ENCODE peak calls at places on chromosomes 5 and 9, in nine cellular contexts. Y, N, U, L, X, G, W, E and R are unnamed samples. For H3K36me3 and H3K4me1, the result is how much of the 10 kb centered on the place peaks cover.

GRCh38 chr5:14628346-14628745 is 36.2 kb upstream of the OTULIN start:
- DNase-seq in N (no peak), Y (peak), W (peak), X (peak), L (peak), U (no peak), G (peak), E (no peak), R (peak)

GRCh38 chr9:120912958-120913672 is 13.5 kb downstream of the TRAF1 start:
- DNase-seq in X (no peak), W (no peak), L (no peak), N (no peak), Y (no peak), U (no peak), G (no peak), E (no peak), R (no peak)

GRCh38 chr9:133374612-133375115 is 1.2 kb downstream of the SURF4 start:
- DNase-seq in X (no peak), E (no peak), N (no peak), L (no peak), U (no peak), Y (peak), W (no peak), G (peak), R (peak)

GRCh38 chr5:140131967-140132409 is 6.3 kb downstream of the IGIP start:
- DNase-seq in E (no peak), Y (peak), W (no peak), U (peak), G (no peak), L (no peak), N (no peak), X (no peak), R (peak)

GRCh38 chr9:116550728-116551436 is 136.2 kb upstream of the TRIM32 start:
- DNase-seq in N (no peak), L (no peak), X (no peak), U (no peak), E (peak), Y (peak), W (peak), G (no peak), R (peak)

GRCh38 chr9:23717505-23717904 is 108.5 kb downstream of the ELAVL2 start:
- DNase-seq in Y (no peak), W (no peak), E (no peak), U (no peak), G (no peak), N (no peak), L (no peak), X (no peak), R (no peak)

GRCh38 chr5:110258460-110258859 is 468.0 kb downstream of the TMEM232 start:
- DNase-seq in L (no peak), Y (no peak), G (no peak), W (no peak), N (no peak), X (peak), E (no peak), U (no peak), R (peak)

GRCh38 chr5:62783374-62784057 is 204.9 kb downstream of the LRRC70 start:
- DNase-seq in W (no peak), N (no peak), G (no peak), X (no peak), L (no peak), Y (no peak), E (no peak), U (no peak), R (no peak)

GRCh38 chr5:40198736-40199135 is 481.0 kb upstream of the PTGER4 start:
- DNase-seq in X (no peak), U (no peak), Y (no peak), N (no peak), G (no peak), L (no peak), W (no peak), E (no peak), R (no peak)

GRCh38 chr5:128216860-128217531 is 133.4 kb downstream of the SLC12A2 start:
- DNase-seq in U (no peak), G (no peak), W (no peak), E (peak), N (no peak), Y (peak), L (no peak), X (no peak), R (peak)

GRCh38 chr5:140084466-140084865 is 29.4 kb upstream of the PURA start:
- DNase-seq in W (peak), L (no peak), N (no peak), E (peak), G (no peak), X (no peak), U (peak), Y (no peak), R (no peak)

GRCh38 chr5:65867509-65868195 is 58.7 kb upstream of the ERBIN start:
- DNase-seq in L (no peak), W (no peak), Y (peak), N (no peak), X (no peak), E (no peak), U (no peak), G (no peak), R (no peak)

GRCh38 chr9:19641046-19641445 is 147.8 kb downstream of the SLC24A2 start:
- DNase-seq in U (no peak), G (no peak), X (no peak), Y (no peak), L (no peak), E (no peak), W (peak), N (no peak), R (no peak)

GRCh38 chr5:150389759-150390256 is 22.9 kb downstream of the CD74 start:
- DNase-seq in N (no peak), U (no peak), L (no peak), Y (no peak), X (no peak), W (no peak), G (no peak), E (no peak), R (no peak)

GRCh38 chr9:673264-673965 is 168.1 kb upstream of the DMRT1 start:
- DNase-seq in E (no peak), W (no peak), Y (no peak), X (no peak), L (peak), U (no peak), N (no peak), G (no peak), R (no peak)

GRCh38 chr9:89690334-89690912 is 85.6 kb downstream of the GADD45G start:
- DNase-seq in W (no peak), Y (no peak), E (no peak), X (no peak), G (no peak), L (no peak), U (no peak), N (no peak), R (no peak)

GRCh38 chr5:92492908-92493307 is 1088.1 kb downstream of the NR2F1-AS1 start:
- DNase-seq in E (no peak), U (no peak), X (no peak), W (no peak), L (no peak), N (no peak), Y (no peak), G (no peak), R (no peak)

GRCh38 chr5:59107692-59108091 is 524.8 kb downstream of the RAB3C start:
- DNase-seq in Y (no peak), W (no peak), G (no peak), U (no peak), E (no peak), L (no peak), X (no peak), N (no peak), R (peak)

GRCh38 chr5:38582662-38583061 is 26.2 kb upstream of the LIFR start:
- DNase-seq in L (no peak), N (no peak), G (no peak), W (no peak), Y (no peak), U (no peak), E (no peak), X (no peak), R (no peak)

GRCh38 chr9:127565231-127565630 is 46.8 kb upstream of the STXBP1 start:
- DNase-seq in G (no peak), Y (no peak), U (no peak), X (no peak), E (no peak), L (no peak), N (no peak), W (no peak), R (no peak)

GRCh38 chr9:127563579-127563978 is 48.5 kb upstream of the STXBP1 start:
- DNase-seq in N (no peak), L (no peak), W (no peak), Y (no peak), E (no peak), U (no peak), G (no peak), X (no peak), R (no peak)

GRCh38 chr9:127561491-127562270 is 50.4 kb upstream of the STXBP1 start:
- DNase-seq in E (peak), X (peak), N (no peak), W (peak), G (no peak), U (peak), Y (peak), L (peak), R (peak)

GRCh38 chr9:127562841-127563523 is 49.1 kb upstream of the STXBP1 start:
- DNase-seq in G (no peak), E (no peak), U (peak), X (no peak), L (no peak), N (no peak), W (no peak), Y (peak), R (peak)

DNA sequence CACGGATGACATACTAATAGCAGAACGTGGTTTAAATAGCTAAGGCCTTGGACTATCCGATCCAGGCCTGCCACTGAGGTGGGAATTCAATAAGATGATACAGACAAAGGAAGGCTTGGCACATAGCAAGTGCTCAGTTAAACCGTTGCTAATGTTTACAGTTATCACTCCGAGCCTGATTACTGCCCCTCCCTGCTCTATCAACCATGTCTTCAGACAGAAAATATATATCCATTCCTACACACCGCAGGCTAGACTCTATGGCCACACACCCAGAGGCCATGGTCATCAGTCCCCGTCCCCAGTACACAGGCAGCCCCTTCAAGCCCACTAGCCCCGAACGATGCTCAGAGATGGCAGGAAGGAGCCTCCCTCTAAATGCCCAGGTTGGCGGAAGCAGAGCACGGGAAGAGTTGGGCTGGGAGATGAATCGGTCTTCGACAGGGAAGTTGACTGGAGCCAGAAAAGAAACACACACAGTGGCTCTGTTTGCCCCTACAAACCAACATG is 49.8 kb upstream of the STXBP1 start:
- DNase-seq in L (no peak), G (no peak), N (no peak), Y (no peak), U (no peak), W (no peak), X (no peak), E (no peak), R (no peak)
- H3K4me3 ChIP-seq in L (no peak), G (no peak), N (peak), Y (no peak), U (peak), W (no peak), X (no peak), E (peak), R (peak)

GRCh38 chr5:172942556-172942955 is 16.7 kb upstream of the RPL26L1 start:
- DNase-seq in Y (no peak), W (no peak), E (peak), G (no peak), L (no peak), U (no peak), N (no peak), X (no peak), R (no peak)
- H3K36me3 ChIP-seq in Y (under half), W (under half), E (under half), G (under half), L (under half), U (half or more), N (under half), X (under half), R (under half)

DNA sequence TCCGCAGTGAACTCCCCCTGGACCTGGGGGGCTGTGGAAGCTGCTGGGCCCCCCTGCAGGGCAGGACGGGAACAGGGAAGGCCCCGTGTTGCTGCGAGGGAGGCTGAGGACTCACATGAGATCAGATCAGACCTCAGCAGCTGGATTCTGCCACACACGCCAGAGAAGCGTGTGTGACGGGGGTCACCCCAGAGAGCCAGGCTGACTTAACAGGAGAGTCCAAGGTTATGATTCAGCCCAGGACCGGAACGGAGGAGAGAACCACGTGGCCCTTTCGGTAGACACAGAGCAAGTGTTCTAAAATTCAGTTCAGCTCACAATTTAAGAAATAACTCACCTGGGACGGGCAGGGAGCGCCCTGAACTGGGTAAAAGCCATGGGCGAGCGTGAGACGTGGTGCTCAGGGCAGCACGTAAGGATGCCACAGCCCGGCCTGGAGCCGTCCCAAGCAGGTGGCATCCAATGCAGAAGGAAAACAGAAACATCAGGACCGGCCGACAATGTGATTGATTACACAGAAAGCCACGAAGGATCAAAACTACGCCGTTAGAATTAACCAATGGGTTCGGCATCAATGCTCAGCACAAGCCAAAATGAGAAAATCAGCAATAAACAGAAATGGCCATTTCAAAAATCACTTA is 38.7 kb downstream of the EXD3 start:
- DNase-seq in W (no peak), L (no peak), U (no peak), X (no peak), N (no peak), G (no peak), Y (peak), E (peak), R (no peak)
- H3K4me1 ChIP-seq in W (under half), L (under half), U (under half), X (under half), N (under half), G (under half), Y (under half), E (under half), R (under half)

GRCh38 chr9:95073918-95074317 is 243.6 kb downstream of the FANCC start:
- DNase-seq in X (no peak), W (no peak), U (no peak), G (no peak), L (no peak), E (no peak), Y (no peak), N (no peak), R (no peak)
- H3K4me3 ChIP-seq in X (no peak), W (no peak), U (no peak), G (no peak), L (no peak), E (no peak), Y (no peak), N (no peak), R (no peak)